ENCODE peak calls at places on chromosome 3, in five cellular contexts. P is lower leg skin, W is pancreas, X is psoas muscle, A is astrocyte of the spinal cord. E is an unnamed sample.

GRCh38 chr3:141076821-141077571 is 25.8 kb downstream of the SPSB4 start:
- DNase-seq in A (peak; percentile 50), X (peak; percentile 69), P (peak; percentile 51), W (peak; percentile 71), E (peak; percentile 25)

GRCh38 chr3:53150247-53151085 is 10.5 kb upstream of the PRKCD start:
- DNase-seq in W (no peak), A (peak; percentile 33), P (no peak), X (peak; percentile 67), E (peak; percentile 26)

GRCh38 chr3:59049671-59050331 is at the start of gene CFAP20DC:
- DNase-seq in A (peak; percentile 93), W (peak; percentile 92), P (peak; percentile 85), X (peak; percentile 93), E (peak; percentile 90)

GRCh38 chr3:124395165-124395564 is 335.1 kb upstream of the UMPS start:
- DNase-seq in A (no peak), P (no peak), X (no peak), W (no peak), E (no peak)

GRCh38 chr3:4656059-4656458 is 162.9 kb downstream of the ITPR1 start:
- DNase-seq in W (peak; percentile 60), P (peak; percentile 23), A (peak; percentile 79), X (peak; percentile 71), E (peak; percentile 69)

GRCh38 chr3:177792363-177793030 is 595.2 kb upstream of the TBL1XR1 start:
- DNase-seq in X (no peak), P (no peak), W (no peak), A (no peak), E (peak; percentile 59)

GRCh38 chr3:52471371-52472238 is 16.2 kb downstream of the NISCH start:
- DNase-seq in P (peak; percentile 56), X (peak; percentile 83), A (peak; percentile 36), W (peak; percentile 80), E (peak; percentile 52)

GRCh38 chr3:37729119-37729518 is 132.6 kb upstream of the CTDSPL start:
- DNase-seq in W (no peak), P (no peak), X (no peak), A (peak; percentile 31), E (peak; percentile 7)

GRCh38 chr3:38131621-38132369 is 5.1 kb downstream of the ACAA1 start:
- DNase-seq in W (no peak), A (peak; percentile 45), X (no peak), P (no peak), E (peak; percentile 20)

GRCh38 chr3:80675790-80676189 is 908.0 kb upstream of the ROBO1 start:
- DNase-seq in P (no peak), X (no peak), W (no peak), A (no peak), E (no peak)

DNA sequence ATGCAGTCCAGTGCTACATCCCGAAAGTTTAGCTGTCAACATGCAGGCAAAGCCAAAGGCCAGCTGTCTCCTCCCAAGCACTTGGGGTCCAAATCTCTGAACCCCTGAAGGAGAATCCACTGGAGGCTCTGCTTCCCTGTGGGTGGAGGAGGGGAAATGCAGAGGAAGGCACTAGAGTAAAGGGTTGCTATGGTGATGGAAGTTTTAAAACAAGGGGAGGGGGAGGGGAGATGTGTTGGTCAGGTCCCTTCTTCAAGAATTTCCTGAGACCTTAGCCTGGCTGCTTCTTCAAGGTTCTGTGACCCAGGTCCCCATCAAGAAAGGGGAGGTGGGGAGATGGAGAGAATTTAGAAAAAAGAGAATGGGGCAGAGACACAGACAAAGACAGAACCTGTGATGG is 2.3 kb downstream of the CAMKV start:
- DNase-seq in A (no peak), X (no peak), W (no peak), P (no peak), E (no peak)
- H3K4me3 ChIP-seq in A (no peak overlapping the region), X (no peak overlapping the region), W (no peak overlapping the region), P (no peak overlapping the region), E (no peak overlapping the region)

GRCh38 chr3:43690400-43691119 is at the start of gene ABHD5:
- DNase-seq in A (peak; percentile 97), W (peak; percentile 98), X (peak; percentile 96), P (peak; percentile 83), E (peak; percentile 95)

GRCh38 chr3:43689766-43690399 is 855 bp upstream of the ABHD5 start:
- DNase-seq in X (no peak), A (no peak), W (no peak), P (no peak), E (no peak)

GRCh38 chr3:43692971-43693370 is 2.2 kb downstream of the ABHD5 start:
- DNase-seq in A (no peak), X (no peak), P (no peak), W (no peak), E (peak; percentile 28)

GRCh38 chr3:43692085-43692484 is 1.3 kb downstream of the ABHD5 start:
- DNase-seq in P (no peak), W (no peak), X (no peak), A (no peak), E (no peak)

DNA sequence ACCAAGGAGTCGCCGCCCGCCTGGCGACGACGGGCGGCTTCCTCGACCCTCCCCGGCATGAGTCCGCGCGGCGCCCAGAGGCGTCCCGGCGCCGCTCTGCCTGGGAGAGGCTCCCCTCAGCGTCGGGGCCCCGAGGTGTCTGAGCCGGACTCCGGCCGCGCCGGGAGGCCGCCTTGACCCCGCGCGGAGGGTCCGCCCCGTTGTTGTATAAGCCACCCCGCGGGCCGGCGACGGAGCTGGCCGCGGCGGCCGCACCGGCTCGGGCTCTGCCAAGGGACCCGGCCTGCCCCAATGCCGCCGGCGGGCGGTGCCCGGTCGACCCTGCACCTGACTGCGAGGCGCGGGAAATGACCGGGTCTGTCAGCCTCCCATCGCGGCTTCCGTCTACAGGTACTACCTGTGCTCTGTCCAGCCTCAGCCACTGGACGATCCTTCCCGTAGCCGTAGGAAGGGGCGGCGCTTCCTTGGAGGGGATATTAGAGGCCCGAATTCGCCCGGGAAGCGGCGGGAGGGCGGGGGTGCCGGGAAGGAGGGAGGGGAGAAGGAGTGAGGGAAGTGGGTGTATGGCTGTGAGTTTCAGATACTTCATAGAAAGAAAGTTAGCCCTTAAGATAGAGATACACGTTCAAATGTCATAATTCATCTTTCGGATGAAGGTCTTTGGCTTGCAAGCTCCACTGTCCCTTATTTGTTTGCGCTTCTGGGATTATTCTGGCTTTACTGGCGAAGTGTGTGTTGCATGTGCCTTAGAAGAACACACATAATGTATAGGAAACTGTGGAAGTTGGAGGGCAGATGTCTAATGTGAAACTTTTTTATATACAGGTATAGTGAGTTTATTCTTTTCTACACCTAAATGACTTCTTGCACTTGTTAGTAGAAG is 623 bp downstream of the ABHD5 start:
- DNase-seq in W (peak; percentile 88), A (peak; percentile 29), X (peak; percentile 72), P (no peak), E (peak; percentile 15)
- TF ChIP-seq CTCF in W (no peak), A (no peak), X (no peak), P (no peak), E (no peak)

GRCh38 chr3:157157836-157158235 is 2.1 kb downstream of the CCNL1 start:
- DNase-seq in P (no peak), W (no peak), A (no peak), X (no peak), E (no peak)
- H3K4me3 ChIP-seq in P (no peak overlapping the region), W (peak overlapping the region; percentile 1), A (peak overlapping the region; percentile 92), X (peak overlapping the region; percentile 97), E (peak overlapping the region; percentile 91)

GRCh38 chr3:47868306-47868705 is 65.4 kb downstream of the DHX30 start:
- DNase-seq in X (peak; percentile 28), P (no peak), A (no peak), W (no peak), E (no peak)

GRCh38 chr3:47874438-47874837 is 71.5 kb downstream of the DHX30 start:
- DNase-seq in W (no peak), X (no peak), P (no peak), A (no peak), E (no peak)

GRCh38 chr3:47870702-47871255 is 67.8 kb downstream of the DHX30 start:
- DNase-seq in W (no peak), A (no peak), P (no peak), X (peak; percentile 48), E (no peak)

GRCh38 chr3:47870156-47870555 is 67.2 kb downstream of the DHX30 start:
- DNase-seq in X (no peak), W (no peak), P (no peak), A (no peak), E (no peak)

GRCh38 chr3:47871389-47871788 is 68.5 kb downstream of the DHX30 start:
- DNase-seq in W (no peak), P (no peak), X (no peak), A (no peak), E (no peak)
- TF ChIP-seq CTCF in W (no peak), P (no peak), X (no peak), A (no peak), E (no peak)

GRCh38 chr3:107235923-107236315 is 141.3 kb upstream of the CCDC54 start:
- DNase-seq in X (no peak), P (peak; percentile 28), A (peak; percentile 92), W (no peak), E (peak; percentile 77)
- H3K4me3 ChIP-seq in X (peak overlapping the region; percentile 63), P (peak overlapping the region; percentile 28), A (peak overlapping the region; percentile 44), W (no peak overlapping the region), E (peak overlapping the region; percentile 53)

DNA sequence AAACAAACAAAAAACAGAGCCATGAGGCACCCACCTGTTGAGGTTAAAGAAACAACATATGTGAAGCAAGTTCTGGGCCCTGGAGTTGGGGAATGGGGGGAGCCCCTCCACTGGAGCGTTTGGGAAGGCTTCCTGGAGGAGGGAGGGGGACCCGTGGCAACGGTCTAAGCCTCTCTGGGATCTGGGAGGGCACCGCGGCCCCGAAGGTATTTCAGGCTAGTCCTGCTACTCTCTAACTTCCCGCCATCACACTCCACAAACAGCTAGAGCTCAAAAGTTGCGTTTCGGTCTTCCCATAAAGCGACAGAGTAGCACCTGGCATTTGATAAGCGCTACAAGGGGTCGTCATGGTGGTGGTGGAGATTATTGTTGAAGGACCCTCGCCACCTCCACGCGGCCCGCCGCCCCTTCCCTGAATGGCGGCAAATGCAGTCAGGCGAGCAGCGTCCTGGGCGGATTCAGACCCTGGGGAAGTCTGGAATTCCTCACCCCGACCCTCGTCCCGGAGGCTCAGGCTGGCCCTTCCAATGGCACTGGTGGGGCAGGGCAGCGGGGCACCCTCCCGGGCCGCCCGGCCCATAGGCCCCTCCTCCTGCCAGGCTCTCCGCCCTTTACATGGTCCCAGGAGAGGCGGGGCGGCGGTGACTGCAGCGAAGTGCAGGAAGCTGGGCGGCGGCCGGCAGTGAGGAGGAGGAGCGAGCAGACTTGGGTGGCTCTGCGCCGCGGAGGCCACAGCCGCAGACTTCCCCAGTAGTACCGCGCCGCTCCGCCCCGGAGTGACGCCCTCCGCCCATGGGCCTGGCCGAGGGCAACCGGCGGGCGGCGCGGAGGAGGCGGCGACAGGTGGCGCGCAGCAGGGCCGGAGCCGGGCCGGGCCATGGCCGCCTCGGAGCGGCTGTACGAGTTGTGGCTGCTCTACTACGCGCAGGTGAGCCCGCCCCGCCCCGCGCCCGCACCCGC is at the start of gene NBEAL2:
- DNase-seq in W (peak; percentile 97), P (peak; percentile 95), A (peak; percentile 90), X (peak; percentile 99), E (peak; percentile 90)
- TF ChIP-seq CTCF in W (no peak), P (no peak), A (no peak), X (no peak), E (no peak)

DNA sequence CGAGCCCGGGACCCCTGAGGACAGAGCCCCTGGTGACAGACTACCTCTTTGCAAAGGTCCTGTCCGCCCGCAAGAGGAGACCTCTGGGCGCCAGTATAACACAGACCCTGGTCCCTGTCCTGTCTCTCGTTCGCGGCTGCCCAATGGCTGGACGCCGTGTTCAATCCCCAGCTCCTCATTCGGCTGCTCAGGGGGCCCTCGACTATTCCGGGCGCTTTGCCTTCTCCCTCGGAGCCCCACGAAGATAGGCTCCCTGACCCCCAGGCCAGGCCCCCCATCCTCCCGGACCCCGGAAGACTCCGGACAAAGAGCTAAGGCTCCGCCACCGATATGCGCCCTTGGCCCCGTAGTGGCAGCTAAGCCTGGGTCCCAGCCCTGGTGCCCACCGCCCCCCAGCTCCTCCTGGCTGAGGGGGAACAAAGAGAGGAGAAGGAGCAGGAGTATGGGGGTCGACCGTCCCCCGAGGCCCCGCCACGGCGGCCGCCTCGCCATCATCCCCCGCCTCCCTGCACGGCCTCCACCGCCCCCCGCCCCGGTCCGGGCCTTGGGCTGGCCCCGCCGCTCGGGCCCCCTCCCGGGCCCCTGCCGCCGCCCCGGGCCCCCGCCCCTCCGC is 440 bp downstream of the CELSR3 start:
- DNase-seq in P (no peak), A (no peak), X (no peak), W (no peak), E (no peak)
- H3K4me3 ChIP-seq in P (no peak overlapping the region), A (no peak overlapping the region), X (no peak overlapping the region), W (no peak overlapping the region), E (no peak overlapping the region)